ENCODE peak calls at places on chromosomes 1 and 21, in four cellular contexts. T is skeletal muscle cell; E is nucleus accumbens; D is stimulated activated CD4-positive, alpha-beta T cell treated with anti-CD3 and anti-CD28 coated beads, TNF-alpha, amount 100 ng/mL, for 24 hours. S is an unnamed sample.

GRCh38 chr1:172616646-172617045 is 42.3 kb upstream of the FASLG start:
- DNase-seq in T (no peak), E (no peak), D (no peak), S (no peak)

GRCh38 chr1:228986093-228986904 is 251.0 kb downstream of the RHOU start:
- DNase-seq in T (no peak), E (no peak), D (no peak), S (peak; percentile 12)

GRCh38 chr1:64654519-64655341 is 90.1 kb upstream of the RAVER2 start:
- DNase-seq in T (no peak), E (no peak), D (no peak), S (no peak)

GRCh38 chr1:27885620-27886352 is 13.4 kb downstream of the THEMIS2 start:
- DNase-seq in T (no peak), E (no peak), D (no peak), S (no peak)

GRCh38 chr21:26043891-26044290 is 126.7 kb downstream of the APP start:
- DNase-seq in T (no peak), E (no peak), D (no peak), S (no peak)

GRCh38 chr1:244654284-244655038 is 1.5 kb downstream of the DESI2 start:
- DNase-seq in T (no peak), E (no peak), D (no peak), S (no peak)

GRCh38 chr1:94792876-94793605 is 27.1 kb upstream of the SLC44A3 start:
- DNase-seq in T (peak; percentile 55), E (no peak), D (no peak), S (no peak)

GRCh38 chr1:119674835-119675289 is 26.8 kb upstream of the ZNF697 start:
- DNase-seq in T (peak; percentile 72), E (no peak), D (peak; percentile 21), S (peak; percentile 6)

GRCh38 chr1:53583021-53583902 is 124.1 kb downstream of the DMRTB1 start:
- DNase-seq in T (peak; percentile 43), E (no peak), D (no peak), S (no peak)

GRCh38 chr1:222654849-222655248 is 37.0 kb downstream of the MIA3 start:
- DNase-seq in T (no peak), E (no peak), D (peak; percentile 48), S (no peak)

GRCh38 chr1:232383455-232384074 is 246.4 kb downstream of the SIPA1L2 start:
- DNase-seq in T (no peak), E (no peak), D (no peak), S (no peak)

GRCh38 chr1:211153932-211154331 is 20.0 kb upstream of the KCNH1 start:
- DNase-seq in T (no peak), E (no peak), D (no peak), S (no peak)

GRCh38 chr1:27353166-27353565 is 11.3 kb downstream of the SYTL1 start:
- DNase-seq in T (no peak), E (no peak), D (no peak), S (no peak)

GRCh38 chr1:170711682-170712081 is 47.8 kb downstream of the PRRX1 start:
- DNase-seq in T (no peak), E (no peak), D (no peak), S (no peak)

GRCh38 chr1:98940680-98941079 is 64.0 kb downstream of the PLPPR5 start:
- DNase-seq in T (peak; percentile 45), E (no peak), D (peak; percentile 22), S (no peak)

GRCh38 chr1:54955359-54955758 is 25.1 kb upstream of the TMEM61 start:
- DNase-seq in T (peak; percentile 61), E (no peak), D (no peak), S (no peak)

GRCh38 chr1:70156529-70157120 is 48.8 kb downstream of the LRRC40 start:
- DNase-seq in T (no peak), E (no peak), D (no peak), S (no peak)

GRCh38 chr1:219858980-219859379 is 69.4 kb downstream of the SLC30A10 start:
- DNase-seq in T (no peak), E (no peak), D (no peak), S (no peak)

GRCh38 chr1:13624526-13624925 is 40.9 kb downstream of the PDPN start:
- DNase-seq in T (no peak), E (no peak), D (no peak), S (no peak)

GRCh38 chr1:191320062-191320461 is 838.2 kb upstream of the RGS18 start:
- DNase-seq in T (no peak), E (no peak), D (no peak), S (no peak)

GRCh38 chr1:234603221-234604204 is 6.5 kb downstream of the IRF2BP2 start:
- DNase-seq in T (no peak), E (no peak), D (no peak), S (no peak)

GRCh38 chr1:213876531-213876930 is 111.2 kb upstream of the PROX1 start:
- DNase-seq in T (no peak), E (no peak), D (no peak), S (no peak)

GRCh38 chr1:109399326-109399957 is 1.7 kb upstream of the SORT1 start:
- DNase-seq in T (no peak), E (no peak), D (no peak), S (no peak)

GRCh38 chr21:37085726-37086125 is 12.7 kb downstream of the TTC3 start:
- DNase-seq in T (no peak), E (no peak), D (no peak), S (no peak)

GRCh38 chr1:29502901-29503300 is 266.6 kb downstream of the PTPRU start:
- DNase-seq in T (no peak), E (no peak), D (no peak), S (no peak)

GRCh38 chr21:15687208-15687607 is 42.6 kb upstream of the USP25 start:
- DNase-seq in T (no peak), E (no peak), D (no peak), S (no peak)

GRCh38 chr1:18943914-18944572 is 12.4 kb downstream of the IFFO2 start:
- DNase-seq in T (no peak), E (no peak), D (no peak), S (no peak)

GRCh38 chr1:178733972-178734371 is 8.9 kb downstream of the RALGPS2 start:
- DNase-seq in T (no peak), E (no peak), D (no peak), S (no peak)

GRCh38 chr1:205994342-205994741 is 8.9 kb downstream of the RAB7B start:
- DNase-seq in T (no peak), E (peak; percentile 77), D (no peak), S (peak; percentile 83)

GRCh38 chr1:94061513-94062443 is 59.2 kb downstream of the ABCA4 start:
- DNase-seq in T (peak; percentile 36), E (peak; percentile 16), D (peak; percentile 11), S (no peak)

GRCh38 chr1:3799976-3800685 is 3.8 kb upstream of the LRRC47 start:
- DNase-seq in T (peak; percentile 19), E (no peak), D (no peak), S (no peak)

GRCh38 chr1:183841950-183842816 is 37.3 kb downstream of the RGL1 start:
- DNase-seq in T (peak; percentile 92), E (no peak), D (peak; percentile 0), S (no peak)

GRCh38 chr1:93652335-93652949 is 29.2 kb downstream of the BCAR3 start:
- DNase-seq in T (no peak), E (no peak), D (no peak), S (no peak)

S was measured in occipital lobe.